ENCODE peak calls at places on chromosomes 16 and 17, in five cellular contexts. Q is cardiac muscle cell, P is WERI-Rb-1, H is thoracic aorta, K is stomach. A is an unnamed sample. For H3K27me3, the result is how much of the 10 kb centered on the place peaks cover.

GRCh38 chr16:2939968-2940367 is 24.1 kb upstream of the KREMEN2 start:
- DNase-seq in Q (no peak), P (no peak), H (no peak), K (no peak), A (no peak)

GRCh38 chr17:7167832-7168231 is 11.3 kb downstream of the ASGR1 start:
- DNase-seq in Q (peak), P (no peak), H (no peak), K (no peak), A (no peak)

GRCh38 chr16:72561-73537 is at the start of gene RHBDF1:
- DNase-seq in Q (peak), P (no peak), H (no peak), K (peak), A (no peak)

GRCh38 chr17:70276931-70277330 is 107.6 kb downstream of the KCNJ2 start:
- DNase-seq in Q (no peak), P (no peak), H (no peak), K (no peak), A (no peak)

GRCh38 chr17:57045868-57046671 is 39.0 kb upstream of the AKAP1 start:
- DNase-seq in Q (no peak), P (no peak), H (no peak), K (peak), A (no peak)

GRCh38 chr16:87724490-87725291 is 41.1 kb downstream of the KLHDC4 start:
- DNase-seq in Q (no peak), P (no peak), H (no peak), K (no peak), A (no peak)

GRCh38 chr17:27346228-27346899 is 52.5 kb downstream of the WSB1 start:
- DNase-seq in Q (peak), P (no peak), H (no peak), K (no peak), A (no peak)

GRCh38 chr17:49076575-49077384 is 55.8 kb upstream of the B4GALNT2 start:
- DNase-seq in Q (peak), P (no peak), H (no peak), K (no peak), A (peak)

GRCh38 chr16:87127061-87127765 is 190.0 kb downstream of the C16orf95 start:
- DNase-seq in Q (peak), P (no peak), H (no peak), K (no peak), A (no peak)

GRCh38 chr16:83903739-83904138 is 4.8 kb downstream of the MLYCD start:
- DNase-seq in Q (peak), P (peak), H (no peak), K (no peak), A (no peak)

GRCh38 chr17:1947229-1947742 is 77.8 kb downstream of the RTN4RL1 start:
- DNase-seq in Q (no peak), P (no peak), H (no peak), K (peak), A (no peak)

GRCh38 chr16:28873543-28874201 is 4.6 kb upstream of the ATP2A1 start:
- DNase-seq in Q (peak), P (peak), H (no peak), K (no peak), A (no peak)

GRCh38 chr17:59561042-59561441 is 4.4 kb upstream of the DHX40 start:
- DNase-seq in Q (peak), P (peak), H (no peak), K (no peak), A (peak)

GRCh38 chr16:4471869-4472268 is 2.6 kb downstream of the NMRAL1 start:
- DNase-seq in Q (no peak), P (no peak), H (no peak), K (no peak), A (no peak)

GRCh38 chr16:4474192-4474961 is at the start of gene NMRAL1:
- DNase-seq in Q (peak), P (no peak), H (peak), K (peak), A (peak)

GRCh38 chr16:4472880-4473279 is 1.5 kb downstream of the NMRAL1 start:
- DNase-seq in Q (no peak), P (no peak), H (no peak), K (no peak), A (no peak)

GRCh38 chr16:4477966-4478365 is 1.8 kb downstream of the HMOX2 start:
- DNase-seq in Q (peak), P (no peak), H (no peak), K (no peak), A (peak)

GRCh38 chr16:4475880-4476790 is at the start of gene HMOX2:
- DNase-seq in Q (peak), P (peak), H (peak), K (peak), A (peak)
- TF ChIP-seq CTCF in Q (peak), P (peak), H (peak), K (peak), A (peak)

DNA sequence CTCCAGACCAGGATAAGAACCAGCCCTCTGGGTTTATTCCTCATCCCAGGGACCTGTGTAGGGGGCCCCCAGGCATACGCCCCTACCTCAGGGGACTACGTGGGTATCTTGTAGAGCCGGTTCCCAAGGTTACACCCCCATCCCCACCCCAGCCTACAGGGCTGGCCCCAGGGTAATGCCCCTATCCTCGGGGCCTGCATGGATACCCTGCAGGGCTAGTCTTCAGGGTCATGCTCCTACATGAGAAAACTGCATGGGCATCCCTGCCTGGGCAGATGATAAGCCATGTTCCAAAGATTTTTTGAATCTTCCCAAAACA is 14.2 kb downstream of the HDAC5 start:
- DNase-seq in Q (no peak), P (no peak), H (no peak), K (no peak), A (no peak)
- H3K4me3 ChIP-seq in Q (peak), P (no peak), H (peak), K (no peak), A (no peak)

GRCh38 chr16:51151435-51151950 is 423 bp upstream of the SALL1 start:
- DNase-seq in Q (peak), P (peak), H (no peak), K (peak), A (no peak)

GRCh38 chr16:51152691-51153261 is 1.7 kb upstream of the SALL1 start:
- DNase-seq in Q (no peak), P (no peak), H (no peak), K (no peak), A (no peak)

GRCh38 chr16:51150894-51151320 is at the start of gene SALL1:
- DNase-seq in Q (peak), P (no peak), H (no peak), K (no peak), A (no peak)

GRCh38 chr16:51153275-51153991 is 2.4 kb upstream of the SALL1 start:
- DNase-seq in Q (no peak), P (no peak), H (no peak), K (no peak), A (no peak)

DNA sequence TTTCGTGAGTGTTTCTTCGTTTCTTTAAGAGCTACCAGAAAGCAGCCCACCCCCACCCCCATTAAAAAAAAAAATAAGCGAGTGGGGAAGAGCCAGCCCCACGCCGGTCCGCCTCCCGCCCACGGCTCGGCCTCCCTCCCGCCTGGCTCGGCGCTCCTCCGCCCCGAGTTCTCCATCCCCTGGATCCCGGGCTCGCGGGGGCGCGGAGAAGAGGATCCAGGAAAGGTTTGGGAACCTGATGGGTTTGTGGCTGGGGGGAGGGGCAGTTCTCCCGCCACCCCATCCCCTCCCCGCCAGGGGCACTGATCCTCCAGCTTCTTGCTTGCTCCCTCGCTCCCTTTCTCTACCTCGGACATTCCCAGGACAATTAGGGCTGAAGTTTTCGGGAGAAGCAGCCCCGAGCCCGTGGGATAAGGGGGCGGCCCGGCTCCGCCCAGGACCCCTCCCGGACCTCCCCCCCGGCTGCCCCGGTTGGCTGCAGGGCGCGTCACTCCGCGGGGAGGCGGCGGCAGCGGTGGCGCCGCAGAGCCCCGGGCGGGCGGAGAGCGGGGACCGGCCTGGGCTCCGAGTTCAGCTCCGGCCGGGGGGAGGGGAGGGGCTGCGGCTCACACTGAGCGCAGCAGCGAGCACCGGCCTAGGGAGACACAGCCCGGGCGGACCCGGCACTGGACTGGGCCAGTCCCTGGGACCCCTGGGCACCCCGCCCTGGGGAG is 1.0 kb upstream of the SALL1 start:
- DNase-seq in Q (peak), P (peak), H (no peak), K (peak), A (no peak)
- H3K27me3 ChIP-seq in Q (under half), P (under half), H (under half), K (half or more), A (half or more)

GRCh38 chr16:56956756-56957155 is 5.0 kb upstream of the CETP start:
- DNase-seq in Q (no peak), P (no peak), H (no peak), K (no peak), A (no peak)
- TF ChIP-seq CTCF in Q (no peak), P (no peak), H (no peak), K (no peak), A (no peak)

DNA sequence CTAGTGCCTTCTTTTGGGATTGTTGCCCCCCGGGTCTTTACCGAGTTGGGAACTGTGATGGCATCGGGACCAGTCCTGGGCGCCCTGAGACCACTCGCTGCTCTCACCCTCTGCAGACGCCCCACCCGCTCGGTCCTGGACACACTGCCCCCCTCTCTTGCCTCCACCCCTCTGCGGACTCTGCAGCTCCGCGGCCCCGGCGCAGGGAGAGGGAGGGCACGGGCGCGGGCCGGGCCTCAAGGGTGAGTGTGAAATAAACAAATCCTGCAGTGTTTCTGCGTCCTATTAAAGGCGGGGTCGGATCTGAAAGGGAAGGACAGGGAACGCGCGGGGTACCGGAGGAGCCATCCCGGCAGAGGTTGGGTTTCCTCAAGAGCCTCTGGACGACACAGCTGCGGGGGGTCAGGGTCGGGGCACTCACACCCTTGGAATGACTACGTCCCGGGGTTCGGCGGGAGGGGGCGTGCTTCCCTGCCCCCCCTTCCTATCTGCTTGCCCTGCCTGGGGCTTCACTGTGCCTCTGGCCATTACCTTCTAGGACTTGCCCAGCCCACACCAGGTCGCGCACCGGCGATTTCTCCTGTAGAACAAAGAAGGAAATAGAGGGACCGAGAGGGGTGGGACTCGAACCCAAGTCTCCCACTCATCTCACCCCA is 514 bp upstream of the HSF4 start:
- DNase-seq in Q (no peak), P (no peak), H (no peak), K (no peak), A (no peak)
- H3K4me3 ChIP-seq in Q (peak), P (peak), H (peak), K (peak), A (peak)

DNA sequence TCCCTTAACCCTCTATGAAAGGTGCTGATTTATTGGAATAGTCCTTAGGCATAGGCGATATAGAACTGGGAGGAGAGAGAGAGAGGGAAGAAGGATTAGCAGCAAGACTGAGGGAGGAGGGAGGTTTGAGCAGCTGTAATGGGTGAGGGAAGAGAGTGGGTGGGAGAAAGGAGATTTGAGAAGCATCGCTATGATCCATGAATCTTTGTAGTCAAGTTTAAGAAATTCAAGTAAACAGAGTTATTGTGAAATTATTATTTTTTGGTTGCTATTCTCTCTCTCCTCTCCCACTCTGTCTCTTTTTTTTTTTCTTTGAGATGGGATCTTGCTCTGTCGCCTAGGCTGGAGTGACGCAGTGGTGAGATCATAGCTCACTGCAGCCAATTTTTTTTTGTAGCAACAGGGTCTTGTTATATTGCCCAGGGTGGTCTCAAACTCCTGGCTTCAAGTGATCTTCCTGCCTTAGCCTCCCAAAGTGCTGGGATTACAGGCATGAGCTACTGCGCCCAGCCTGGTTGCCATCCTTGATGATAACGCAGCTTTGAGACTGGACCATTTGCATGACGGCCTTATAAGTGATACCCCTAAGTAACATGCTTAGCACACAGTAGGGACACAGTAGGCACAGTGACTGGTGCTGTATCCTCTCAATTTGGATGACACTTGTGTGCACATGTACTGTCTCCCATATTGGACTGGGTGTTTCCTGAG is 21.0 kb upstream of the TNS4 start:
- DNase-seq in Q (peak), P (no peak), H (no peak), K (no peak), A (no peak)
- H3K27me3 ChIP-seq in Q (under half), P (under half), H (under half), K (under half), A (under half)

GRCh38 chr16:11972128-11972527 is 4.4 kb upstream of the SNX29 start:
- DNase-seq in Q (peak), P (peak), H (no peak), K (no peak), A (no peak)
- TF ChIP-seq CTCF in Q (peak), P (no peak), H (no peak), K (peak), A (no peak)

GRCh38 chr16:69799601-69800000 is 37.5 kb downstream of the WWP2 start:
- DNase-seq in Q (no peak), P (no peak), H (no peak), K (no peak), A (peak)

GRCh38 chr16:69798466-69798865 is 36.3 kb downstream of the WWP2 start:
- DNase-seq in Q (peak), P (no peak), H (no peak), K (no peak), A (no peak)

GRCh38 chr16:69793521-69793920 is 31.4 kb downstream of the WWP2 start:
- DNase-seq in Q (no peak), P (no peak), H (no peak), K (no peak), A (no peak)

GRCh38 chr16:69796285-69797118 is 34.4 kb downstream of the WWP2 start:
- DNase-seq in Q (peak), P (peak), H (no peak), K (no peak), A (peak)
- H3K4me3 ChIP-seq in Q (no peak), P (no peak), H (peak), K (peak), A (no peak)

GRCh38 chr16:73051903-73052302 is 4.0 kb upstream of the ZFHX3 start:
- DNase-seq in Q (no peak), P (no peak), H (no peak), K (no peak), A (no peak)
- H3K27me3 ChIP-seq in Q (half or more), P (under half), H (under half), K (under half), A (under half)